ENCODE peak calls at places on chromosomes 12 and 14, in four cellular contexts. Q is T-helper 1 cell, C is NCI-H1092, H is SHP77. G is an unnamed sample.

GRCh38 chr12:25960176-25960575 is 1.7 kb downstream of the RASSF8 start:
- DNase-seq in H (no peak), C (no peak), Q (no peak), G (no peak)

GRCh38 chr12:19779393-19780056 is 340.2 kb downstream of the AEBP2 start:
- DNase-seq in H (no peak), Q (no peak), C (no peak), G (no peak)

GRCh38 chr14:50000215-50001145 is 107.6 kb downstream of the ARF6 start:
- DNase-seq in C (no peak), H (no peak), Q (peak), G (no peak)

GRCh38 chr14:99724196-99724891 is 40.2 kb downstream of the CYP46A1 start:
- DNase-seq in H (no peak), Q (no peak), C (no peak), G (no peak)

GRCh38 chr12:47041327-47041726 is 38.1 kb upstream of the PCED1B start:
- DNase-seq in H (no peak), Q (no peak), C (no peak), G (no peak)

GRCh38 chr12:34398366-34398705 is 376.0 kb downstream of the ALG10 start:
- DNase-seq in Q (peak), H (no peak), C (no peak), G (no peak)

GRCh38 chr14:75877292-75877691 is 104.5 kb downstream of the TGFB3 start:
- DNase-seq in Q (no peak), H (no peak), C (no peak), G (no peak)

GRCh38 chr14:33120966-33121365 is 182.3 kb downstream of the NPAS3 start:
- DNase-seq in Q (no peak), H (no peak), C (no peak), G (no peak)

GRCh38 chr12:111773801-111774551 is 7.2 kb downstream of the ALDH2 start:
- DNase-seq in C (no peak), H (no peak), Q (no peak), G (no peak)

GRCh38 chr14:67943947-67944346 is 124.4 kb downstream of the RAD51B start:
- DNase-seq in Q (no peak), C (peak), H (peak), G (peak)

GRCh38 chr12:124928095-124928911 is 13.9 kb upstream of the UBC start:
- DNase-seq in C (no peak), H (no peak), Q (no peak), G (no peak)

GRCh38 chr12:32893008-32893407 is 3.6 kb downstream of the PKP2 start:
- DNase-seq in H (no peak), C (no peak), Q (no peak), G (no peak)

GRCh38 chr14:51094282-51094821 is 553 bp downstream of the TRIM9 start:
- DNase-seq in Q (no peak), H (no peak), C (peak), G (peak)

GRCh38 chr12:66092559-66093269 is 37.8 kb downstream of the LLPH start:
- DNase-seq in C (no peak), Q (no peak), H (no peak), G (no peak)

GRCh38 chr14:95943699-95944098 is 67.1 kb downstream of the TUNAR start:
- DNase-seq in C (peak), H (no peak), Q (no peak), G (peak)

G was measured in NCI-H1105.